ENCODE peak calls at places on chromosomes 12 and 14, in ten cellular contexts. K is sigmoid colon, X is fibroblast of lung, I is AG09309, E is thoracic aorta, R is GM12878, T is HL-60, O is choroid plexus epithelial cell, D is fibroblast of the aortic adventitia, W is aorta. Y is an unnamed sample.

GRCh38 chr12:72288911-72289310 is 16.7 kb downstream of the TRHDE start:
- DNase-seq in O (peak), E (no peak), T (no peak), R (no peak), I (no peak), K (no peak), W (no peak), X (no peak), D (no peak), Y (no peak)

GRCh38 chr14:96309907-96310330 is 53.2 kb downstream of the ATG2B start:
- DNase-seq in T (no peak), W (no peak), D (no peak), E (no peak), R (no peak), I (no peak), K (no peak), O (peak), X (no peak), Y (no peak)

GRCh38 chr14:65303185-65303901 is 109.2 kb upstream of the FUT8 start:
- DNase-seq in O (no peak), K (no peak), X (peak), R (no peak), W (no peak), E (no peak), I (no peak), T (no peak), D (peak), Y (no peak)

GRCh38 chr14:50944647-50945413 is 547 bp upstream of the PYGL start:
- DNase-seq in R (no peak), D (peak), I (no peak), X (peak), O (peak), W (no peak), K (peak), E (peak), T (no peak), Y (peak)

GRCh38 chr12:6312529-6313325 is 2.2 kb downstream of the PLEKHG6 start:
- DNase-seq in I (no peak), W (no peak), T (no peak), X (no peak), K (peak), R (peak), D (no peak), E (no peak), O (peak), Y (no peak)

GRCh38 chr14:38500125-38500524 is 244.2 kb upstream of the CLEC14A start:
- DNase-seq in E (no peak), T (no peak), W (no peak), X (no peak), R (no peak), K (no peak), O (peak), D (peak), I (no peak), Y (no peak)

GRCh38 chr14:41604793-41605534 is 1.7 kb upstream of the LRFN5 start:
- DNase-seq in D (peak), I (peak), E (no peak), R (no peak), W (no peak), O (peak), T (no peak), K (peak), X (peak), Y (no peak)

GRCh38 chr14:35140718-35141581 is 18.6 kb downstream of the PRORP start:
- DNase-seq in E (no peak), X (peak), O (peak), R (no peak), D (peak), T (no peak), I (no peak), K (no peak), W (no peak), Y (no peak)

GRCh38 chr12:65593206-65593833 is 231.0 kb upstream of the HMGA2 start:
- DNase-seq in O (no peak), W (no peak), E (no peak), R (no peak), T (no peak), X (no peak), D (no peak), I (peak), K (no peak), Y (no peak)

GRCh38 chr14:93764211-93764659 is 24.1 kb downstream of the PRIMA1 start:
- DNase-seq in I (no peak), X (peak), T (no peak), O (peak), R (no peak), E (peak), D (peak), W (no peak), K (peak), Y (no peak)

GRCh38 chr14:31261859-31262739 is 54.5 kb upstream of the HECTD1 start:
- DNase-seq in K (peak), X (peak), R (peak), I (no peak), E (no peak), T (peak), D (peak), O (peak), W (no peak), Y (peak)

GRCh38 chr14:21300892-21301291 is 21.0 kb downstream of the RPGRIP1 start:
- DNase-seq in T (peak), D (no peak), X (peak), O (peak), I (no peak), W (no peak), E (no peak), R (no peak), K (no peak), Y (no peak)

GRCh38 chr14:61525293-61526011 is 169.9 kb upstream of the HIF1A start:
- DNase-seq in T (peak), R (peak), K (peak), D (peak), O (peak), W (peak), I (peak), E (peak), X (peak), Y (peak)

GRCh38 chr12:121214855-121215745 is 5.2 kb downstream of the P2RX4 start:
- DNase-seq in R (no peak), X (peak), W (no peak), O (peak), I (peak), K (no peak), T (no peak), E (no peak), D (peak), Y (no peak)

GRCh38 chr12:124694846-124695497 is 127.6 kb upstream of the NCOR2 start:
- DNase-seq in T (no peak), R (no peak), X (peak), I (no peak), D (peak), K (no peak), E (no peak), O (peak), W (peak), Y (no peak)

GRCh38 chr12:47709277-47710048 is 3.6 kb upstream of the RPAP3 start:
- DNase-seq in W (no peak), X (no peak), O (no peak), R (no peak), T (no peak), K (no peak), D (no peak), E (no peak), I (no peak), Y (no peak)

GRCh38 chr12:122523846-122524718 is 2.7 kb downstream of the RSRC2 start:
- DNase-seq in W (no peak), E (no peak), D (peak), I (no peak), T (no peak), X (no peak), R (no peak), K (no peak), O (peak), Y (no peak)

DNA sequence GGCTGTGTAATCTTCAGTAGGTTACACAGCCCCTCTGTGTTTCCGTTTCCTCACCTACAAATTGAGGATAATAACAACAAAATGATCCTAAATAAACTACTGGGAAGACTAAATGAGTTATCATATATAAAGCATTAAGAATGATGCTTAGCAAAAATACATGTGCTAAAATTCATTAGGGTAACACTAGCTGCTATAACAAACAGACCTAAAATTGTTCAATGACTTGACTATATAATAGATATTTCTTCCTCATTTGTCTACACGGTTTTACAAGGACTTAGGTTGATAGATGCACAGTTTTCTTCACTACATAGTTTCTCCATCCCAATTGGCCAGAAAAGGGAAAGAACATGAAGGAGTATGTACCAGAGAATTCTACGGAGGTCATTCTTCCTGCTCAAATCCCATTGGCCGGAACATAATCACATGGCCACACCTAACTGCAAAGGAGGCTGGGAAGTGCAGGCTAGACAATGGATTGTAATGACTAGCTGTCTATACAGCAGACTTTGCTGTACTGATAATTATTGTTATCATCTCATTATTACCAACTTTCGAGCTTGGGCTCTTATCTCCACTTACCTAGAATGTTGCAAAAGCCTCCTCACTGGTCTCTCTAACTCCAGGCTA is 223.5 kb upstream of the NUDT4 start:
- DNase-seq in X (no peak), O (no peak), W (no peak), T (no peak), K (no peak), I (no peak), D (no peak), E (no peak), R (no peak), Y (no peak)
- H3K4me3 ChIP-seq in X (no peak), O (no peak), W (no peak), T (no peak), K (no peak), I (no peak), D (no peak), E (no peak), R (no peak), Y (no peak)

DNA sequence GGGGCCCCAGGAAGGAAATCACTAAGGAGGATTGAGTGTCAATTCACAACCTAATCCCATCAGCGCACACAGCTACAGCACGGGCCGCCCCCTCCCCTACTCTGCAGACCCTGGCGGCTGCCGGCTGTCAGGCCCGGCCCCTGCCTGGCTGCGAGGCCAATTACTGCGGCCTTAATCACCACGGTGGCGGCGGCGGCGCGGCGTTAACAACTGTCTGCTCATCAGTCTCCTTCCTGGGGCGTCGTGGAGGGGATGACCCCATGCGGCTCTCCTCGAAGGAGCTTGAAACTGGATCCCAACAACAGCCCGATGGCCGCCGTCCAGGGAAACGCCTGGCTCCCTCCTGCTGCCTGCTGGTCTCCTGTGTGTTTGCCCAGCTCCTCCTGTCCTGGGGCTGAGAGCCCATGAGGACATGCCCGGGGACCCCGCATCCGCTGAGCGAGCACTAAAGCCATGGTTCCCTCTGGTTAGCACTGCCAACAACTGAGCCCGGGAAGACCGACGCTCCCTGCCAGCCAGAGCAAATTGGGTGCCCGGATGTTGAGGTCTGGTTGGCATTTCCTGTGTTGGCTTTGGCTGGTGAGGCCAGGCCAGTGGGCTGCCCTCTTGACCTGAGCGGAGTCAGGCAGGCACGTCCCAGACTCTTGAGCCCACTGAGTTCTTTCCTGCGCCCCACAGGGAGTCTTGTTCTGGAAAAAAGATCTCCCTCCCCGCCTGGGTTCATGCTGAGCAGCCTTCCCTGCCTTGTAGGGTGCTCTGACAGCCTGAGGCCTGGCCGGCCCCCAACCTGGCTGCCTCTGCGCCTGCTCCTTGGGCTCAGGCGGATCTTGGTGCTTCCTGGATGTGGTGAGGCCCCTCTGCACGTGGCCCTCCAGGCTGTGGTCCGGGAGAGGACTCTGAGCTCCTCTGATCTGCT is 21.7 kb upstream of the EIF2B2 start:
- DNase-seq in W (peak), K (no peak), D (peak), R (no peak), T (no peak), I (no peak), X (peak), E (no peak), O (peak), Y (peak)
- H3K4me3 ChIP-seq in W (no peak), K (no peak), D (no peak), R (no peak), T (no peak), I (no peak), X (no peak), E (no peak), O (no peak), Y (no peak)

DNA sequence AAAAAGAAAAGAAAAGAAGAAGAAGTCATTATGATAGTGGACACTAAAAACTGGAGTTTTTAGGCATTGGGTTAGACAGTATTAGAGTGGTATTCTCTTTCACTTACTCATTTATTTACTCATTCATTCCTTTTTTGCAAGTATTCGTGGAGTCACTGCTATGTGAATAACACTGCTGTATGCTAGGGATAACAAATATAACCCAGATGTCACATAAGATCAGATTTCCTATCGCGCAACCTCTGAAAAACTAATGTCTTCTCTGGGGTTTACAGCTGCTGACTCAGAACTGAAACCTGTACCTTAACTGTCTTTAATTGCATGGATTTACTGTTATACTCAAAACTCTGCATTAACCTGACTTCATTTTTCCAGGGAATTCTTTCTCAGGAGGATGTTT is 353.7 kb downstream of the LRIG3 start:
- DNase-seq in T (no peak), E (no peak), D (peak), R (no peak), X (peak), I (peak), W (no peak), K (no peak), O (peak), Y (no peak)
- H3K4me3 ChIP-seq in T (no peak), E (no peak), D (no peak), R (no peak), X (no peak), I (no peak), W (no peak), K (no peak), O (no peak), Y (no peak)

GRCh38 chr12:96219700-96220206 is 25.6 kb downstream of the ELK3 start:
- DNase-seq in E (no peak), D (peak), R (no peak), O (peak), X (peak), T (no peak), I (peak), W (peak), K (no peak), Y (no peak)

GRCh38 chr12:96215933-96216273 is 21.7 kb downstream of the ELK3 start:
- DNase-seq in R (no peak), D (no peak), I (no peak), T (no peak), O (no peak), E (no peak), X (no peak), W (no peak), K (no peak), Y (no peak)

GRCh38 chr12:96221391-96221790 is 27.2 kb downstream of the ELK3 start:
- DNase-seq in X (no peak), I (no peak), W (no peak), O (no peak), D (no peak), E (no peak), T (no peak), R (no peak), K (no peak), Y (no peak)

GRCh38 chr12:96220902-96221301 is 26.7 kb downstream of the ELK3 start:
- DNase-seq in T (no peak), R (no peak), O (no peak), W (no peak), X (peak), E (no peak), K (no peak), I (no peak), D (no peak), Y (no peak)

DNA sequence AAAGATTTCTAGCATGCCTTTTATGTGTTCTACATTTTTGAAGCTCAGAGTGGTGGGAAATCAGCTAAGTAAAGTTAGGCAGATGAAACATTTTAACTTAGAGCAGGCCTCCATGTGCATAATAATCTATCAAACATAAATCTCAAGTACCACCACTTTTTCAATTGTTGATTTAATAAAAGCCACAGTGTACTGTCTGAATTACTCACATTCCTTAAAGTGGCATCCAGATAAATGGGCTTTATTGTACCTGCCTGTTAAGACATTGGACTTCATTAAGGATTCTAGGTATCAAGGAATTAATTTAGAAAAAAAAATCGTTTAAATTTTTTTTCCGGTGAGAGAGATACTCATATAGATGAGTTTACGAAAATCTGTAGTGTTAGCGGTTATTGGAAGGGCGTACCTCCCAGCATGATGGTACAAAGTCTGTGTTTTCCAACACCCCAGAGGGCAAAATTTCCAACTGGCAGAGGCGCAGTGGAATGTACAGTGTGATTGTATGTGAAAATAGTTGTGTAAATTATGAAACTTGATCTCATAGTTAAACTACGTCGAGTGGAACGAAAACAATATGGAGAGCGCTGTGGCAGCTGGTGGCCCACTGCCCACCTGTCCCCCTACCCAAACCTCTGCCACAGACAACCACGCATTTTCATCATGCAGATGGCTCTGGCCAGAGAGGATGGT is 25.0 kb downstream of the ELK3 start:
- DNase-seq in R (no peak), X (no peak), D (no peak), K (no peak), O (no peak), T (no peak), I (no peak), W (no peak), E (no peak), Y (no peak)
- H3K4me3 ChIP-seq in R (no peak), X (no peak), D (peak), K (no peak), O (no peak), T (no peak), I (peak), W (no peak), E (no peak), Y (no peak)

GRCh38 chr14:33938131-33938949 is 12.5 kb downstream of the EGLN3 start:
- DNase-seq in K (peak), O (no peak), W (peak), I (no peak), X (peak), D (no peak), E (no peak), R (peak), T (no peak), Y (peak)
- H3K4me3 ChIP-seq in K (peak), O (no peak), W (no peak), I (no peak), X (no peak), D (no peak), E (peak), R (no peak), T (no peak), Y (peak)

DNA sequence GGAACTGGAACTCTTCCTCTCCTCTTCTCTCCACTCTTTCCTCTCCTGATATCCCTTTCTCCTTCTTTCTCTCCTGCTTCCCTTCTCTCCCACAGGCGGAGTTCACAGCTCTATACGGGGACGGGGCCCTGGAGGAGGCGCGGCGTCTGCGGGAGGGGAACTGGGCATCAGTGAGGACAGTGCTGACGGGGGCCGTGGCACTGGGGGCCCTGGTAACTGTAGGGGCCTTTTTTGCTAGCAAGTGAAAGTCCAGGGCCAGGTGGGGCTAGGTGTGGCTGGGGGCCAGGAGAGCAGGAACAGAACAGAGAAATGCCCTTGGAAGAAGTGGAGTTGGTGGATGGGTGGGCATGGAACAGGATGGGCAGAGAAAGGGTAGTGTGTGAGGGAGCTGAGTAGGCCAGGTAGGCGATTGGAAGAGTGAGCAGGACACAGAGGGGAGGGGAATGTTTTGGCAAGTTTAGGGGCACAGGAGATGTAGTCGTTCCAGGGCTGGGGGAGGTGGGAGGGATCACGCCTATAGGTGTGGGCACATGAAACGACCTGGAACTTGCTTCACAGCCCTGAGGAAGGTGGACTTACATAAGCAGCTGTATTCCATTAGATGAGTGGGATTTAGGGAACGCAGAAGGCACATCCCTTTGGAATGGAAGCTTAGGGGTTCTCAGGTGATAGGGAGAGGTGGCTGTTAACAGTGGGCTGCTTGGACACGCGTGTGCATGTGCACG is 2.2 kb downstream of the BCL2L2 start:
- DNase-seq in K (no peak), O (no peak), R (no peak), X (no peak), D (no peak), E (no peak), W (no peak), T (no peak), I (no peak), Y (no peak)
- H3K4me3 ChIP-seq in K (no peak), O (peak), R (no peak), X (peak), D (peak), E (no peak), W (no peak), T (no peak), I (peak), Y (no peak)

DNA sequence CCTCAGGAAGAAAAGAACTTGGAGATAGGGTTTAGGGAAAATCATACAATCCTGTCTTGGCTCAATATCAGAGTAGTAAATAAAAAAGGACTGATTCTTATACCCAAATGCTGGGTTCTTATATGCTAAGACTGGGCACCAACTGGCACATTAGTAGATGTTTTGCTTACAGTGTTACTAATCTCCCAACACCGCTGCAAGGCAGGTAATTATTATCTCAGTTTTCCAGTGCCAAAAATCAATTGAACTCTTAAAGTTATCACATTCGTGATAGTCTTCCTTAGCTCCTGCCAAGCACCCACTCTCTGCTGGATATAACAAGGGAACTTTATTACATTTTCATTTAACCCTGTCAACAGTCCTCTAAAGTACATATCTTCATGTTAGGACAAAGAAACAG is 25.0 kb upstream of the HIGD1C start:
- DNase-seq in K (no peak), T (no peak), X (no peak), E (no peak), D (no peak), O (no peak), W (no peak), I (no peak), R (no peak), Y (no peak)
- H3K4me3 ChIP-seq in K (peak), T (no peak), X (peak), E (peak), D (peak), O (peak), W (peak), I (no peak), R (peak), Y (peak)